ENCODE peak calls at places on chromosome 13, in six cellular contexts. One of them, this sample, is unnamed. For H3K4me1, the result is how much of the 10 kb centered on the place peaks cover.

GRCh38 chr13:46154136-46154854 is 27.7 kb downstream of the LCP1 start:
- DNase-seq in PC-3: no peak
- DNase-seq in transverse colon: no peak
- DNase-seq in stomach: no peak
- DNase-seq in thyroid gland: no peak
- DNase-seq in tibial nerve: no peak
- DNase-seq in this sample: no peak

GRCh38 chr13:26476111-26476743 is 81.3 kb upstream of the WASF3 start:
- DNase-seq in thyroid gland: peak
- DNase-seq in PC-3: no peak
- DNase-seq in transverse colon: no peak
- DNase-seq in tibial nerve: no peak
- DNase-seq in stomach: no peak
- DNase-seq in this sample: no peak

GRCh38 chr13:66296875-66297274 is 933.3 kb downstream of the PCDH9 start:
- DNase-seq in tibial nerve: no peak
- DNase-seq in thyroid gland: no peak
- DNase-seq in transverse colon: no peak
- DNase-seq in PC-3: no peak
- DNase-seq in stomach: no peak
- DNase-seq in this sample: no peak

GRCh38 chr13:37187110-37187509 is 81.6 kb upstream of the CSNK1A1L start:
- DNase-seq in thyroid gland: no peak
- DNase-seq in PC-3: no peak
- DNase-seq in transverse colon: no peak
- DNase-seq in tibial nerve: no peak
- DNase-seq in stomach: no peak
- DNase-seq in this sample: no peak

GRCh38 chr13:37070956-37071355 is 11.5 kb upstream of the SUPT20H start:
- DNase-seq in thyroid gland: peak
- DNase-seq in tibial nerve: no peak
- DNase-seq in transverse colon: no peak
- DNase-seq in stomach: no peak
- DNase-seq in PC-3: no peak
- DNase-seq in this sample: no peak

GRCh38 chr13:108993346-108993745 is 363.9 kb downstream of the MYO16 start:
- DNase-seq in transverse colon: no peak
- DNase-seq in thyroid gland: no peak
- DNase-seq in stomach: no peak
- DNase-seq in PC-3: no peak
- DNase-seq in tibial nerve: no peak
- DNase-seq in this sample: no peak

GRCh38 chr13:76764916-76765315 is 121.3 kb downstream of the KCTD12 start:
- DNase-seq in PC-3: no peak
- DNase-seq in thyroid gland: no peak
- DNase-seq in stomach: no peak
- DNase-seq in tibial nerve: no peak
- DNase-seq in transverse colon: no peak
- DNase-seq in this sample: no peak

GRCh38 chr13:42781362-42781761 is at the start of gene FAM216B:
- DNase-seq in PC-3: no peak
- DNase-seq in thyroid gland: no peak
- DNase-seq in stomach: no peak
- DNase-seq in transverse colon: no peak
- DNase-seq in tibial nerve: no peak
- DNase-seq in this sample: no peak

GRCh38 chr13:90891329-90891728 is 456.2 kb upstream of the MIR17HG start:
- DNase-seq in PC-3: no peak
- DNase-seq in stomach: no peak
- DNase-seq in thyroid gland: no peak
- DNase-seq in tibial nerve: no peak
- DNase-seq in transverse colon: no peak
- DNase-seq in this sample: no peak

GRCh38 chr13:41639237-41639904 is 182.0 kb downstream of the RGCC start:
- DNase-seq in transverse colon: no peak
- DNase-seq in thyroid gland: no peak
- DNase-seq in tibial nerve: no peak
- DNase-seq in stomach: no peak
- DNase-seq in PC-3: no peak
- DNase-seq in this sample: no peak

GRCh38 chr13:41634407-41634806 is 177.1 kb downstream of the RGCC start:
- DNase-seq in tibial nerve: no peak
- DNase-seq in stomach: no peak
- DNase-seq in thyroid gland: no peak
- DNase-seq in transverse colon: no peak
- DNase-seq in PC-3: no peak
- DNase-seq in this sample: no peak

GRCh38 chr13:41631296-41631965 is 174.1 kb downstream of the RGCC start:
- DNase-seq in stomach: no peak
- DNase-seq in transverse colon: no peak
- DNase-seq in thyroid gland: no peak
- DNase-seq in tibial nerve: no peak
- DNase-seq in PC-3: no peak
- DNase-seq in this sample: no peak

GRCh38 chr13:41637578-41637977 is 180.2 kb downstream of the RGCC start:
- DNase-seq in thyroid gland: no peak
- DNase-seq in tibial nerve: no peak
- DNase-seq in transverse colon: no peak
- DNase-seq in PC-3: no peak
- DNase-seq in stomach: no peak
- DNase-seq in this sample: no peak

GRCh38 chr13:41633776-41634175 is 176.4 kb downstream of the RGCC start:
- DNase-seq in stomach: no peak
- DNase-seq in transverse colon: no peak
- DNase-seq in PC-3: no peak
- DNase-seq in tibial nerve: no peak
- DNase-seq in thyroid gland: no peak
- DNase-seq in this sample: no peak
- H3K4me1 ChIP-seq in stomach: under half
- H3K4me1 ChIP-seq in transverse colon: under half
- H3K4me1 ChIP-seq in PC-3: under half
- H3K4me1 ChIP-seq in tibial nerve: under half
- H3K4me1 ChIP-seq in thyroid gland: under half
- H3K4me1 ChIP-seq in this sample: under half

GRCh38 chr13:30585748-30586262 is 31.9 kb upstream of the USPL1 start:
- DNase-seq in PC-3: peak
- DNase-seq in thyroid gland: peak
- DNase-seq in stomach: no peak
- DNase-seq in tibial nerve: no peak
- DNase-seq in transverse colon: no peak
- DNase-seq in this sample: no peak

GRCh38 chr13:30577381-30577780 is 40.3 kb upstream of the USPL1 start:
- DNase-seq in tibial nerve: no peak
- DNase-seq in stomach: no peak
- DNase-seq in thyroid gland: no peak
- DNase-seq in PC-3: peak
- DNase-seq in transverse colon: peak
- DNase-seq in this sample: no peak

GRCh38 chr13:30580852-30581502 is 36.7 kb upstream of the USPL1 start:
- DNase-seq in tibial nerve: no peak
- DNase-seq in PC-3: peak
- DNase-seq in thyroid gland: no peak
- DNase-seq in transverse colon: no peak
- DNase-seq in stomach: no peak
- DNase-seq in this sample: no peak

GRCh38 chr13:30584332-30584731 is 33.4 kb upstream of the USPL1 start:
- DNase-seq in PC-3: no peak
- DNase-seq in tibial nerve: no peak
- DNase-seq in stomach: no peak
- DNase-seq in transverse colon: no peak
- DNase-seq in thyroid gland: no peak
- DNase-seq in this sample: no peak

GRCh38 chr13:30581582-30581981 is 36.1 kb upstream of the USPL1 start:
- DNase-seq in thyroid gland: no peak
- DNase-seq in stomach: no peak
- DNase-seq in transverse colon: no peak
- DNase-seq in tibial nerve: no peak
- DNase-seq in PC-3: peak
- DNase-seq in this sample: no peak
- TF ChIP-seq CTCF in thyroid gland: no peak
- TF ChIP-seq CTCF in stomach: no peak
- TF ChIP-seq CTCF in transverse colon: peak
- TF ChIP-seq CTCF in tibial nerve: peak
- TF ChIP-seq CTCF in PC-3: peak
- TF ChIP-seq CTCF in this sample: peak

GRCh38 chr13:97327521-97328221 is 105.5 kb downstream of the MBNL2 start:
- DNase-seq in PC-3: no peak
- DNase-seq in tibial nerve: no peak
- DNase-seq in transverse colon: no peak
- DNase-seq in stomach: no peak
- DNase-seq in thyroid gland: no peak
- DNase-seq in this sample: no peak

GRCh38 chr13:97327071-97327470 is 104.9 kb downstream of the MBNL2 start:
- DNase-seq in stomach: no peak
- DNase-seq in tibial nerve: no peak
- DNase-seq in PC-3: no peak
- DNase-seq in transverse colon: no peak
- DNase-seq in thyroid gland: no peak
- DNase-seq in this sample: no peak

GRCh38 chr13:97329331-97329730 is 104.6 kb upstream of the RAP2A start:
- DNase-seq in transverse colon: no peak
- DNase-seq in tibial nerve: no peak
- DNase-seq in PC-3: no peak
- DNase-seq in stomach: no peak
- DNase-seq in thyroid gland: no peak
- DNase-seq in this sample: no peak

GRCh38 chr13:97330448-97330847 is 103.5 kb upstream of the RAP2A start:
- DNase-seq in stomach: no peak
- DNase-seq in transverse colon: no peak
- DNase-seq in tibial nerve: no peak
- DNase-seq in thyroid gland: no peak
- DNase-seq in PC-3: no peak
- DNase-seq in this sample: no peak

DNA sequence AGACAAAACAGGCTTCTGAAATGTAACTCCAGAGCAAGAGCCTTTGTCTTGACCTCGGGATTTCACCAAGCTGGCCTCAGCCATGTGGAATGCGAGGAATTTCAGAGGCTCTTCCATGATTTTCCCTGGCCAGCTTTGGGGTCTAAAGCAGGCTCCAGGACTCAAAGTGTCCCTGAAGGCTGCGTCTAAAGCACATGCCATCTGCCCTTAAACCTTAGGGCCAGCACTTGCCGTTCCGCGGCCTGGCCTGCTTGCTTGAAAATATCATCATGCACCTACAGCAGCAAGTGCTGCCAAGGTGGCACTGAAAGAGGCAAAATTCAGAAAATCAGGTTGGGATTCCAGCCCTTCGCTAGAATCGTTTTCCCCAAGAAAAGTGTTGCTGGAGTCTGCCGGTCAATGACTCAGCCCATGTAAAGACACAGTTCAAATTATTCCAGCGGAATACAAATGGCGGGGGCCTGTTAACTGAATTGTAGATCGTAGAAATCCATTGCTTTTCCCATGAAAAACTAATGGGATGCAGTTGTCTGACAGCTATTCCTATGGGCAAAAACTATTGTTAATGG is 105.7 kb upstream of the RAP2A start:
- DNase-seq in transverse colon: no peak
- DNase-seq in stomach: no peak
- DNase-seq in thyroid gland: no peak
- DNase-seq in PC-3: no peak
- DNase-seq in tibial nerve: no peak
- DNase-seq in this sample: no peak
- H3K4me3 ChIP-seq in transverse colon: no peak
- H3K4me3 ChIP-seq in stomach: no peak
- H3K4me3 ChIP-seq in thyroid gland: no peak
- H3K4me3 ChIP-seq in PC-3: no peak
- H3K4me3 ChIP-seq in tibial nerve: no peak
- H3K4me3 ChIP-seq in this sample: no peak

DNA sequence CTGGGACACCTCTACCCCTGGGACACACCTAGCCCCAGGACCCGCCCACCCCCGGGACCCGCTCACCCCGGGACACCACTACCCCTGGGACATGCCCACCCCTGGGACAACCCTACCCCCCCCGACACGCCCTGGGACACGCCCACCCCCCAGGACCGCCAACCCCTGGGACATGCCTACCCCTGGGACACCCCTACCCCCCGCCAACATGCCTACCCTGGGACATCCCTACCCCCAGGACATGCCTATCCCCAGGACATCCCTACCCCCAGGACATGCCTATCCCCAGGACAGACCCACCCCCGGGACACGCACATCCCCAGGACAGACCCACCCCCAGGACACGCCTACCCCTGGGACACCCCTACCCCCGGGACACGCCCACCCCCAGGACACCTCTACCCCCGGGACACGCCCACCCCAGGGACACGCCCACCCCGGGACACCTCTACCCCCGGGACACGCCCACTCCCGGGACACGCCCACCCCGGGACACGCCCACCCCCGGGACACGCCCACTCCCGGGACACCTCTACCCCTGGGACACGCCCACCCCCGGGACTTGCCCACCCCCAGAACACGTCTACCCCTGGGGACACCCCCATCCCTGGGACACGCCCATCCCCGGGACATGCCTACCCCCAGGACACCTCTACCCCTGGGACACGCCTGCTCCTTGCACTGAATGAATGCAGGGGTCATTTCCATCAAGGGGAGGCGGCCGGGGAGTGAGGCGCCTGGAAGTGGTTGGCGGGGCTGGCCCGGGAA is 32.3 kb downstream of the ADPRHL1 start:
- DNase-seq in PC-3: no peak
- DNase-seq in transverse colon: no peak
- DNase-seq in tibial nerve: no peak
- DNase-seq in thyroid gland: no peak
- DNase-seq in stomach: no peak
- DNase-seq in this sample: no peak
- H3K4me1 ChIP-seq in PC-3: under half
- H3K4me1 ChIP-seq in transverse colon: under half
- H3K4me1 ChIP-seq in tibial nerve: under half
- H3K4me1 ChIP-seq in thyroid gland: under half
- H3K4me1 ChIP-seq in stomach: under half
- H3K4me1 ChIP-seq in this sample: under half

DNA sequence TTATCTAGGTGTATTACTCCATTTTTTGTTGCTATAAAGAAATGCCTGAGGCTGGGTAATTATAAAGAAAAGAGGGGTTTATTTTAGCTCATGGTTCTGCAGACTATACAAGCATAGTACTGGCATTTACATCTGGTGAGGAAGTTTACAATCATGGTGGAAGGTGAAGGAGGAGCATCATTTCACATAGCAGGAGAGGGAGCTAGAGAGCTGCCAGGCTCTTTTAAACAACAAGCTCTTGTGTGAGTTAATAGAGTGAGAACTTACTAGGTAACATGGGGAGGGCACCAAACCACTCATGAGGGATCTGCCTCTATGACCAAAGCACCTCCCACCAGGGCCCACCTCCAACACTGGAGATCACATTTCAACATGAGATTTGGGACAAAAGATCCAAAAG is 221.7 kb upstream of the GPC6 start:
- DNase-seq in transverse colon: no peak
- DNase-seq in PC-3: no peak
- DNase-seq in thyroid gland: no peak
- DNase-seq in tibial nerve: no peak
- DNase-seq in stomach: no peak
- DNase-seq in this sample: peak
- TF ChIP-seq CTCF in transverse colon: no peak
- TF ChIP-seq CTCF in PC-3: peak
- TF ChIP-seq CTCF in thyroid gland: no peak
- TF ChIP-seq CTCF in tibial nerve: no peak
- TF ChIP-seq CTCF in stomach: no peak
- TF ChIP-seq CTCF in this sample: peak